ENCODE peak calls at places on chromosomes 13 and 19, in nine cellular contexts. W is IMR-90; A is psoas muscle; B is CD4-positive, alpha-beta T cell; G is transverse colon; P is endodermal cell; L is suprapubic skin; I is brain microvascular endothelial cell; Z is tibial artery. M is an unnamed sample.

GRCh38 chr19:10553943-10554381 is 10.3 kb downstream of the ATG4D start:
- DNase-seq in W (no peak), A (no peak), B (peak; percentile 48), G (peak; percentile 46), P (no peak), L (no peak), I (no peak), Z (no peak), M (no peak)

GRCh38 chr19:56969726-56970125 is 129.2 kb upstream of the PEG3 start:
- DNase-seq in W (no peak), A (no peak), B (no peak), G (no peak), P (no peak), L (no peak), I (no peak), Z (no peak), M (no peak)

GRCh38 chr19:44512326-44513298 is 12.3 kb upstream of the ZNF180 start:
- DNase-seq in W (peak; percentile 58), A (no peak), B (no peak), G (peak; percentile 14), P (peak; percentile 94), L (no peak), I (peak; percentile 36), Z (no peak), M (no peak)

GRCh38 chr13:59099182-59099950 is 1064.4 kb downstream of the DIAPH3 start:
- DNase-seq in W (peak; percentile 69), A (no peak), B (no peak), G (no peak), P (no peak), L (no peak), I (peak; percentile 36), Z (no peak), M (no peak)

GRCh38 chr19:13057147-13057572 is 45.5 kb downstream of the LYL1 start:
- DNase-seq in W (no peak), A (no peak), B (no peak), G (no peak), P (peak; percentile 52), L (no peak), I (no peak), Z (no peak), M (no peak)

GRCh38 chr19:15264061-15264932 is 32.0 kb upstream of the EPHX3 start:
- DNase-seq in W (peak; percentile 65), A (peak; percentile 79), B (peak; percentile 59), G (peak; percentile 78), P (peak; percentile 97), L (peak; percentile 91), I (peak; percentile 51), Z (peak; percentile 78), M (peak; percentile 66)

GRCh38 chr19:324716-325115 is 19.9 kb downstream of the MIER2 start:
- DNase-seq in W (no peak), A (no peak), B (no peak), G (no peak), P (no peak), L (no peak), I (no peak), Z (no peak), M (no peak)

GRCh38 chr19:17331254-17331558 is 3.4 kb downstream of the ANO8 start:
- DNase-seq in W (no peak), A (no peak), B (no peak), G (no peak), P (peak; percentile 46), L (no peak), I (no peak), Z (no peak), M (no peak)

GRCh38 chr13:47826481-47826880 is 174.6 kb downstream of the SUCLA2 start:
- DNase-seq in W (peak; percentile 71), A (no peak), B (no peak), G (no peak), P (no peak), L (no peak), I (peak; percentile 73), Z (no peak), M (no peak)

GRCh38 chr19:5339950-5340636 is 519 bp downstream of the PTPRS start:
- DNase-seq in W (no peak), A (no peak), B (no peak), G (no peak), P (peak; percentile 85), L (no peak), I (no peak), Z (no peak), M (peak; percentile 30)

GRCh38 chr13:36795463-36795862 is 23.6 kb upstream of the RFXAP start:
- DNase-seq in W (no peak), A (no peak), B (no peak), G (no peak), P (peak; percentile 89), L (no peak), I (no peak), Z (no peak), M (no peak)

GRCh38 chr19:49823472-49823871 is 5.4 kb downstream of the MED25 start:
- DNase-seq in W (no peak), A (no peak), B (no peak), G (no peak), P (no peak), L (no peak), I (no peak), Z (no peak), M (no peak)

DNA sequence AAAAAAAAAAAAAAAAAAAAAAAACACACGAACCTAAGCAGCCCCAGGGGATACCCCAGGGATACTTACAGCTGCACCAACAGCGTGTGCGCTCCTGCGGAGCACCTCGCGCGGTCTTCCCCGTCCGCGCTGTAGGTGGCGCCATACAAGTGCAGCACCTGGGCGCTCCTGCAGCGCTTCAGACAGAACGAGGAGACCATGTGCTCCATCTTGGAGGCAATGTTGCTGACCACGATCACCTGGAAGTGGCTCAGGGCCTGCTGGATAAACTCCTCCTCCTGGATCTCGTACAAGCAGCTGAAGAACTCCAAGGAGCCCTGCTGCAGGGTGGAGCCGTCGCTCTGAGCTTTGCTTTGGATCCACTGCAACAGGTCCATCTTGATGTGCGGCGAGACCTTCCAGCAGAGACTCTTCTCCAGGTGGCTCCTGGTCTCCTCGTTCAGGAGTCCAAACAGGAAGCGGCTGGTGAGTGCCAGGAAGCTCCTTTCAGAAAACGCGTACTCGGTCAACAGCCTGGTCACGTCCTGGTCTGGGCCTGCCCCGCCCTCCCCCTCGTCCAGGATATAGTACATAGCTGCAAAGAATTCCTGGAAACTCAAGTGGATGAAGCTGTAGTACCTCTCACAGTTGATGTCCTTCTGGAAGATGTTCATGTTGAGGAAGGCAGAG is 14.5 kb downstream of the NLRP12 start:
- DNase-seq in W (no peak), A (no peak), B (no peak), G (no peak), P (peak; percentile 89), L (no peak), I (no peak), Z (no peak), M (no peak)
- TF ChIP-seq CTCF in W (no peak), A (no peak), B (no peak), G (no peak), P (peak; percentile 75), L (no peak), I (peak; percentile 51), Z (no peak), M (no peak)

GRCh38 chr13:110028838-110029621 is 242.6 kb upstream of the IRS2 start:
- DNase-seq in W (no peak), A (no peak), B (no peak), G (no peak), P (no peak), L (no peak), I (no peak), Z (no peak), M (no peak)

GRCh38 chr13:110027470-110028240 is 241.3 kb upstream of the IRS2 start:
- DNase-seq in W (no peak), A (no peak), B (no peak), G (no peak), P (no peak), L (no peak), I (no peak), Z (no peak), M (no peak)

GRCh38 chr13:110028311-110028710 is 241.9 kb upstream of the IRS2 start:
- DNase-seq in W (no peak), A (no peak), B (no peak), G (no peak), P (no peak), L (no peak), I (no peak), Z (no peak), M (no peak)

GRCh38 chr13:110024646-110024980 is 238.2 kb upstream of the IRS2 start:
- DNase-seq in W (peak; percentile 29), A (no peak), B (no peak), G (no peak), P (no peak), L (no peak), I (no peak), Z (no peak), M (no peak)

GRCh38 chr13:110023729-110024645 is 237.6 kb upstream of the IRS2 start:
- DNase-seq in W (peak; percentile 68), A (no peak), B (no peak), G (peak; percentile 10), P (no peak), L (no peak), I (no peak), Z (peak; percentile 69), M (no peak)
- H3K27me3 ChIP-seq in W (no peaks in the 10 kb centered on the region), A (no peaks in the 10 kb centered on the region), B (no peaks in the 10 kb centered on the region), G (no peaks in the 10 kb centered on the region), P (no peaks in the 10 kb centered on the region), L (no peaks in the 10 kb centered on the region), I (no peaks in the 10 kb centered on the region), Z (no peaks in the 10 kb centered on the region), M (no peaks in the 10 kb centered on the region)

DNA sequence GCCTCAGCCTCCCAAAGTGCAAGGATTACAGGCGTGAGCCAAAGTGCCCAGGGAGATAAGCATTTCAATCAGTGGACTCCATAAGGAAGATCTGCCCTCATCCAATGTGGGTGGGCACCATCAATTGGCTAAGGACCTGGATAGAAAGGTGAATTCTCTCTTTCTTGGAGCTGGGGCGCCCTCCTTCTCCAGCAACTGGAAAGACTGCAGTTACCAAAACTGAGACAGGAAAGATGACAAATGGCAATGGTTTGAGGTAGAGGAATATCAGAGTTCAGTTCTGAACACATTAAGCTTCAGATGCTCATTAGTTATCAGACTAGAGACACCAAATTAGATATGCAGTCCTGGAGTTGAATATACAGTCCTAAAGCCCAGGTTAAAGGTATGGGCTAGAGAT is 10.5 kb upstream of the ELF1 start:
- DNase-seq in W (no peak), A (no peak), B (no peak), G (no peak), P (peak; percentile 68), L (no peak), I (no peak), Z (no peak), M (no peak)
- TF ChIP-seq CTCF in W (no peak), A (no peak), B (peak; percentile 24), G (no peak), P (peak; percentile 75), L (no peak), I (peak; percentile 8), Z (no peak), M (no peak)

DNA sequence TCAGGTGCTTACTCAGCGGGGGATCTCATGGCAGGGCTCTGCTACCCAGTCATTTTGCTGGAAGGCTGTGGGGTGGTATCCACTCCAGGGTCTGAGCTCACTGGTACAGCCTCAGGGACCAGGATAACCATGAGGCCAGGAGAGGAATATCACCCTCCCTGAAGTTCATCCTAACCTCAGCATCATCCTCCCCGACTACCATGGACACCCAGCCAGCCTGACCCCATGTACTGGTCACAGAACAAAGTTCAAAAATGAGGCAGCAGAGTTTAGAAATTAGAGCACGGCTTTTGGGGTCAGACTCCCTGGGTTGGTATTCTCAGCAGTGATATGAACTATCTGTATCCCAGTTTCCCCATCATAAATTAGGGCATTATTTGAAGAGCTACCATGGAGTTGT is 35.5 kb upstream of the RXFP2 start:
- DNase-seq in W (no peak), A (no peak), B (no peak), G (no peak), P (no peak), L (no peak), I (no peak), Z (no peak), M (no peak)
- H3K27me3 ChIP-seq in W (peaks cover 13% of the 10 kb centered on the region), A (no peaks in the 10 kb centered on the region), B (no peaks in the 10 kb centered on the region), G (no peaks in the 10 kb centered on the region), P (no peaks in the 10 kb centered on the region), L (no peaks in the 10 kb centered on the region), I (peaks cover 2% of the 10 kb centered on the region), Z (no peaks in the 10 kb centered on the region), M (no peaks in the 10 kb centered on the region)

M was measured in pancreas.